ENCODE peak calls at places on chromosomes 2 and 18, in five cellular contexts. F is heart left ventricle, V is right lobe of liver, H is hepatocyte, B is A549. R is an unnamed sample. For H3K4me1, the result is how much of the 10 kb centered on the place peaks cover.

GRCh38 chr2:170122883-170123547 is 54.9 kb upstream of the MYO3B start:
- DNase-seq in F (no peak), V (no peak), H (no peak), B (peak), R (peak)

GRCh38 chr2:101199153-101199810 is 48.1 kb upstream of the TBC1D8 start:
- DNase-seq in F (no peak), V (no peak), H (no peak), B (no peak), R (no peak)

GRCh38 chr2:84486436-84487115 is 27.5 kb upstream of the SUCLG1 start:
- DNase-seq in F (no peak), V (no peak), H (peak), B (no peak), R (no peak)

GRCh38 chr18:57802166-57802868 is 798 bp downstream of the ATP8B1 start:
- DNase-seq in F (no peak), V (no peak), H (no peak), B (no peak), R (no peak)

GRCh38 chr2:62539892-62540785 is 34.1 kb upstream of the TMEM17 start:
- DNase-seq in F (no peak), V (no peak), H (peak), B (no peak), R (no peak)

GRCh38 chr18:58865714-58866113 is 1.0 kb downstream of the ZNF532 start:
- DNase-seq in F (no peak), V (no peak), H (no peak), B (no peak), R (no peak)

GRCh38 chr2:108833219-108833618 is 46.6 kb downstream of the CCDC138 start:
- DNase-seq in F (no peak), V (no peak), H (no peak), B (no peak), R (no peak)

GRCh38 chr18:61628085-61628484 is 264.7 kb downstream of the RNF152 start:
- DNase-seq in F (no peak), V (no peak), H (no peak), B (no peak), R (no peak)

GRCh38 chr2:86790134-86790827 is 432 bp downstream of the CD8A start:
- DNase-seq in F (no peak), V (no peak), H (peak), B (no peak), R (no peak)

GRCh38 chr2:177906041-177906718 is 166.4 kb downstream of the PDE11A start:
- DNase-seq in F (peak), V (peak), H (peak), B (peak), R (peak)

GRCh38 chr2:233334915-233335314 is 19.4 kb upstream of the DGKD start:
- DNase-seq in F (no peak), V (no peak), H (no peak), B (no peak), R (no peak)

GRCh38 chr2:101063352-101063751 is 61.3 kb downstream of the RPL31 start:
- DNase-seq in F (no peak), V (no peak), H (no peak), B (no peak), R (no peak)

GRCh38 chr18:26480897-26481795 is 67.2 kb downstream of the KCTD1 start:
- DNase-seq in F (no peak), V (no peak), H (peak), B (peak), R (peak)

GRCh38 chr2:203871371-203871983 is 3.9 kb downstream of the CTLA4 start:
- DNase-seq in F (no peak), V (no peak), H (no peak), B (no peak), R (no peak)

GRCh38 chr2:27721335-27721734 is 50.2 kb upstream of the MRPL33 start:
- DNase-seq in F (peak), V (no peak), H (no peak), B (no peak), R (no peak)

GRCh38 chr18:65942103-65942502 is 191.3 kb downstream of the CDH7 start:
- DNase-seq in F (no peak), V (no peak), H (no peak), B (no peak), R (no peak)

GRCh38 chr2:38876407-38876806 is 631 bp downstream of the MORN2 start:
- DNase-seq in F (no peak), V (no peak), H (no peak), B (peak), R (no peak)

GRCh38 chr18:77160515-77160914 is 27.9 kb upstream of the MBP start:
- DNase-seq in F (no peak), V (no peak), H (no peak), B (no peak), R (no peak)

GRCh38 chr2:69083126-69083733 is 70.3 kb downstream of the ANTXR1 start:
- DNase-seq in F (no peak), V (no peak), H (peak), B (peak), R (peak)

GRCh38 chr2:173667014-173667413 is 298.2 kb downstream of the SP3 start:
- DNase-seq in F (no peak), V (no peak), H (peak), B (no peak), R (no peak)

GRCh38 chr2:151363709-151364108 is 6.3 kb downstream of the TNFAIP6 start:
- DNase-seq in F (no peak), V (no peak), H (no peak), B (no peak), R (no peak)

GRCh38 chr2:127348421-127349000 is 39.3 kb downstream of the MAP3K2 start:
- DNase-seq in F (no peak), V (no peak), H (no peak), B (no peak), R (no peak)

GRCh38 chr2:43133336-43133707 is 93.1 kb downstream of the ZFP36L2 start:
- DNase-seq in F (no peak), V (no peak), H (no peak), B (no peak), R (no peak)
- H3K4me1 ChIP-seq in F (half or more), V (under half), H (under half), B (under half), R (under half)

GRCh38 chr2:113406114-113406513 is 31.4 kb upstream of the ZNG1B start:
- DNase-seq in F (no peak), V (no peak), H (peak), B (no peak), R (no peak)

GRCh38 chr2:113407446-113408099 is 29.9 kb upstream of the ZNG1B start:
- DNase-seq in F (no peak), V (no peak), H (peak), B (peak), R (no peak)
- TF ChIP-seq CTCF in F (no peak), V (peak), H (no peak), B (peak), R (peak)

GRCh38 chr2:102304711-102305591 is 6.4 kb upstream of the IL1RL1 start:
- DNase-seq in F (no peak), V (no peak), H (no peak), B (no peak), R (no peak)
- H3K4me1 ChIP-seq in F (under half), V (under half), H (under half), B (under half), R (under half)

DNA sequence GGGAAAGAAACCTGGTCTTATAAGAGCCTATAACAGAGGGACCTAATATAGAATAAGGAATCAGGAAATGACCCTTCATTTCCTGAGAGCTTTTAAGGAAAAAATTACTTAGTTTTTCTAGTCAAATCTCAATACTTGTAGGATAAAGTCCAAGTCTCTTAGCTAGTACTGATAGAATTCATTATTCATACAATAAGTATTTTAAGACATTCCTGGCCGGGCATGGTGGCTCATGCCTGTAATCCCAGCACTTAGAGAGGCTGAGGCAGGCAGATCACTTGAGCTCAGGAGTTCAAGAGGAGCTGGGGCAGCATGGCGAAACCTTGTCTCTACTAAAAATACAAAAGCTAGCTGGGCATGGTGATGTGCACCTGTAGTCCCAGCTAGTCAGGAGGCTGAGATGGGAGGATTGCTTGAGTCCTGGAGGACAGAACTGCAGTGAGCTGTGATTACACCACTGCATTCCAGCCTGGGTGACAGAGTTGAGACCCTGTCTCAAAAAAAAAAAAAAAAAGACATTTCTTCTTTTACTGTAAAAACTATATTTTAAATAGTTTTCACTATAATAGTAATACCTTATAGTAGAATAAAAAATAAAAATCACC is 3.2 kb downstream of the RAB3GAP1 start:
- DNase-seq in F (no peak), V (no peak), H (no peak), B (no peak), R (no peak)
- TF ChIP-seq CTCF in F (no peak), V (no peak), H (no peak), B (no peak), R (no peak)

R was measured in keratinocyte.